ENCODE peak calls at places on chromosomes 2 and 18, in five cellular contexts. One of them, this sample, is unnamed. For H3K27me3, the result is how much of the 10 kb centered on the place peaks cover.

GRCh38 chr2:128623776-128624424 is 305.2 kb upstream of the HS6ST1 start:
- DNase-seq in IMR-90: peak
- DNase-seq in breast epithelium: no peak
- DNase-seq in transverse colon: no peak
- DNase-seq in AG04450: peak
- DNase-seq in this sample: peak

GRCh38 chr2:190569994-190570755 is 35.7 kb upstream of the NEMP2 start:
- DNase-seq in IMR-90: no peak
- DNase-seq in breast epithelium: no peak
- DNase-seq in transverse colon: no peak
- DNase-seq in AG04450: no peak
- DNase-seq in this sample: peak

GRCh38 chr2:65666156-65666725 is 233.8 kb upstream of the SPRED2 start:
- DNase-seq in IMR-90: peak
- DNase-seq in breast epithelium: no peak
- DNase-seq in transverse colon: no peak
- DNase-seq in AG04450: peak
- DNase-seq in this sample: peak

GRCh38 chr2:236177604-236177966 is 9.4 kb upstream of the GBX2 start:
- DNase-seq in IMR-90: peak
- DNase-seq in breast epithelium: no peak
- DNase-seq in transverse colon: peak
- DNase-seq in AG04450: no peak
- DNase-seq in this sample: no peak

GRCh38 chr2:191630313-191630712 is 47.6 kb upstream of the NABP1 start:
- DNase-seq in IMR-90: no peak
- DNase-seq in breast epithelium: no peak
- DNase-seq in transverse colon: no peak
- DNase-seq in AG04450: no peak
- DNase-seq in this sample: no peak

GRCh38 chr2:17303054-17303453 is 215.2 kb downstream of the RAD51AP2 start:
- DNase-seq in IMR-90: peak
- DNase-seq in breast epithelium: no peak
- DNase-seq in transverse colon: no peak
- DNase-seq in AG04450: no peak
- DNase-seq in this sample: peak

GRCh38 chr2:13227543-13227942 is 510.8 kb downstream of the TRIB2 start:
- DNase-seq in IMR-90: no peak
- DNase-seq in breast epithelium: no peak
- DNase-seq in transverse colon: no peak
- DNase-seq in AG04450: no peak
- DNase-seq in this sample: no peak

GRCh38 chr18:78717766-78718150 is 261.9 kb upstream of the SALL3 start:
- DNase-seq in IMR-90: no peak
- DNase-seq in breast epithelium: no peak
- DNase-seq in transverse colon: no peak
- DNase-seq in AG04450: no peak
- DNase-seq in this sample: no peak

GRCh38 chr2:153864022-153864421 is 7.7 kb upstream of the GALNT13 start:
- DNase-seq in IMR-90: no peak
- DNase-seq in breast epithelium: no peak
- DNase-seq in transverse colon: no peak
- DNase-seq in AG04450: no peak
- DNase-seq in this sample: no peak

GRCh38 chr2:226756131-226756530 is 43.5 kb downstream of the IRS1 start:
- DNase-seq in IMR-90: peak
- DNase-seq in breast epithelium: no peak
- DNase-seq in transverse colon: no peak
- DNase-seq in AG04450: peak
- DNase-seq in this sample: peak

GRCh38 chr2:104125096-104125495 is 728.8 kb upstream of the POU3F3 start:
- DNase-seq in IMR-90: no peak
- DNase-seq in breast epithelium: no peak
- DNase-seq in transverse colon: no peak
- DNase-seq in AG04450: no peak
- DNase-seq in this sample: no peak

GRCh38 chr2:160417745-160418397 is 75.7 kb downstream of the RBMS1 start:
- DNase-seq in IMR-90: peak
- DNase-seq in breast epithelium: no peak
- DNase-seq in transverse colon: no peak
- DNase-seq in AG04450: no peak
- DNase-seq in this sample: peak

GRCh38 chr2:70069049-70069448 is 18.2 kb upstream of the PCBP1 start:
- DNase-seq in IMR-90: peak
- DNase-seq in breast epithelium: no peak
- DNase-seq in transverse colon: peak
- DNase-seq in AG04450: no peak
- DNase-seq in this sample: peak

GRCh38 chr2:10071176-10071575 is 9.0 kb downstream of the CYS1 start:
- DNase-seq in IMR-90: no peak
- DNase-seq in breast epithelium: no peak
- DNase-seq in transverse colon: no peak
- DNase-seq in AG04450: no peak
- DNase-seq in this sample: no peak

GRCh38 chr2:101823347-101823791 is 125.9 kb downstream of the MAP4K4 start:
- DNase-seq in IMR-90: peak
- DNase-seq in breast epithelium: peak
- DNase-seq in transverse colon: peak
- DNase-seq in AG04450: peak
- DNase-seq in this sample: peak

GRCh38 chr18:76801567-76802505 is 20.5 kb upstream of the ZNF236 start:
- DNase-seq in IMR-90: peak
- DNase-seq in breast epithelium: no peak
- DNase-seq in transverse colon: peak
- DNase-seq in AG04450: no peak
- DNase-seq in this sample: no peak

GRCh38 chr18:45456076-45457066 is 158.9 kb upstream of the SLC14A2 start:
- DNase-seq in IMR-90: no peak
- DNase-seq in breast epithelium: no peak
- DNase-seq in transverse colon: no peak
- DNase-seq in AG04450: no peak
- DNase-seq in this sample: no peak

GRCh38 chr2:42153944-42154593 is 15.1 kb upstream of the EML4 start:
- DNase-seq in IMR-90: no peak
- DNase-seq in breast epithelium: no peak
- DNase-seq in transverse colon: no peak
- DNase-seq in AG04450: no peak
- DNase-seq in this sample: no peak

GRCh38 chr18:77992057-77992456 is 742.4 kb downstream of the GALR1 start:
- DNase-seq in IMR-90: no peak
- DNase-seq in breast epithelium: no peak
- DNase-seq in transverse colon: no peak
- DNase-seq in AG04450: no peak
- DNase-seq in this sample: no peak

GRCh38 chr18:23077493-23078256 is 57.6 kb upstream of the CABLES1 start:
- DNase-seq in IMR-90: no peak
- DNase-seq in breast epithelium: peak
- DNase-seq in transverse colon: no peak
- DNase-seq in AG04450: no peak
- DNase-seq in this sample: peak

GRCh38 chr2:168096158-168096557 is 151.2 kb downstream of the STK39 start:
- DNase-seq in IMR-90: no peak
- DNase-seq in breast epithelium: no peak
- DNase-seq in transverse colon: no peak
- DNase-seq in AG04450: no peak
- DNase-seq in this sample: peak

GRCh38 chr18:48944634-48945033 is 6.1 kb downstream of the SMAD7 start:
- DNase-seq in IMR-90: peak
- DNase-seq in breast epithelium: no peak
- DNase-seq in transverse colon: no peak
- DNase-seq in AG04450: no peak
- DNase-seq in this sample: peak

GRCh38 chr2:191923652-191923997 is 76.7 kb upstream of the CAVIN2 start:
- DNase-seq in IMR-90: no peak
- DNase-seq in breast epithelium: no peak
- DNase-seq in transverse colon: no peak
- DNase-seq in AG04450: no peak
- DNase-seq in this sample: no peak

GRCh38 chr2:118632921-118633320 is 214.5 kb downstream of the EN1 start:
- DNase-seq in IMR-90: no peak
- DNase-seq in breast epithelium: no peak
- DNase-seq in transverse colon: no peak
- DNase-seq in AG04450: no peak
- DNase-seq in this sample: no peak

DNA sequence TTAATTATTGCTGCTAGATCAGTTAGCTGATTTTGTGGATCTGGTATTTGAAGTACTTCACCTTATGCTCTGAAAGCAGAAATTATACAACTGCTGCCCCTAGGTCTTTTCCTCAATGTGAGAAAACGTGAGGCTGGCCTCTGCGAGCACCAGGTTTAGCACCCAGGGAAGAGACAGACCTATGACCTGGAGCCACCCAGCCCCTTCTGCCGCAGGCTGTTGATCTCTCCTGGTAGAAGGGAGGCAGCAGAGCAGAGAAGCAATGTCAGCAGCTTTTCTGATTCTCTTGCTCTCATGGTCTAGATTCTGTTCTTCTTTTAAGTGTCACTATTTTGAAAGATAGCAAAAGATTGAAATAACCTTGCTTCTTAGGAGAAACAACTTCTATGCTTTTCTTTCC is 19.9 kb downstream of the TRAPPC12 start:
- DNase-seq in IMR-90: no peak
- DNase-seq in breast epithelium: no peak
- DNase-seq in transverse colon: no peak
- DNase-seq in AG04450: no peak
- DNase-seq in this sample: no peak
- H3K4me3 ChIP-seq in IMR-90: no peak
- H3K4me3 ChIP-seq in breast epithelium: no peak
- H3K4me3 ChIP-seq in transverse colon: no peak
- H3K4me3 ChIP-seq in AG04450: no peak
- H3K4me3 ChIP-seq in this sample: no peak

GRCh38 chr2:61906187-61906470 is 655 bp downstream of the COMMD1 start:
- DNase-seq in IMR-90: no peak
- DNase-seq in breast epithelium: no peak
- DNase-seq in transverse colon: no peak
- DNase-seq in AG04450: no peak
- DNase-seq in this sample: no peak

GRCh38 chr2:61905372-61906186 is at the start of gene COMMD1:
- DNase-seq in IMR-90: peak
- DNase-seq in breast epithelium: peak
- DNase-seq in transverse colon: peak
- DNase-seq in AG04450: no peak
- DNase-seq in this sample: peak

GRCh38 chr2:61911510-61911909 is 6.0 kb downstream of the COMMD1 start:
- DNase-seq in IMR-90: peak
- DNase-seq in breast epithelium: no peak
- DNase-seq in transverse colon: no peak
- DNase-seq in AG04450: no peak
- DNase-seq in this sample: peak

DNA sequence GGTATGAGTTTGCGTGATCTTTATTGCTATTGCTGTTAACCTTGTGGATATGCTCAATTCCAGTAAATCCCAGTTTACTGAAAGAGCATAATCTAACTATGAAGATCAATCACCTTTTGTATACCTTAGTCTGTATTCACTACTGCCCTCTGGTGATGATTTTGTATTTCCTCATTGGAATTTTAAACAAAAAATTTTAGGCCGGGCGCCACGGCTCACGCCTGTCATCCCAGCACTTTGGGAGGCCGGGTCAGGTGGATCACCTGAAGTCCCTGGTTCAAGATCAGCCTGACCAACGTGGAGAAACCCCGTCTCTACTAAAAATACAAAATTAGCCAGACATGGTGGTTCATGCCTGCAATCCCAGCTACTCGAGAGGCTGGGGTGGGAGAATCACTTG is 5.1 kb downstream of the COMMD1 start:
- DNase-seq in IMR-90: no peak
- DNase-seq in breast epithelium: no peak
- DNase-seq in transverse colon: no peak
- DNase-seq in AG04450: no peak
- DNase-seq in this sample: peak
- TF ChIP-seq CTCF in IMR-90: peak
- TF ChIP-seq CTCF in breast epithelium: no peak
- TF ChIP-seq CTCF in transverse colon: no peak
- TF ChIP-seq CTCF in AG04450: peak
- TF ChIP-seq CTCF in this sample: no peak

GRCh38 chr18:2853926-2854664 is 7.3 kb downstream of the EMILIN2 start:
- DNase-seq in IMR-90: no peak
- DNase-seq in breast epithelium: no peak
- DNase-seq in transverse colon: no peak
- DNase-seq in AG04450: no peak
- DNase-seq in this sample: no peak

GRCh38 chr18:2853173-2853925 is 6.5 kb downstream of the EMILIN2 start:
- DNase-seq in IMR-90: no peak
- DNase-seq in breast epithelium: no peak
- DNase-seq in transverse colon: no peak
- DNase-seq in AG04450: no peak
- DNase-seq in this sample: no peak

GRCh38 chr18:2850816-2851215 is 4.0 kb downstream of the EMILIN2 start:
- DNase-seq in IMR-90: no peak
- DNase-seq in breast epithelium: no peak
- DNase-seq in transverse colon: no peak
- DNase-seq in AG04450: no peak
- DNase-seq in this sample: peak

GRCh38 chr18:2848879-2849254 is 2.1 kb downstream of the EMILIN2 start:
- DNase-seq in IMR-90: no peak
- DNase-seq in breast epithelium: no peak
- DNase-seq in transverse colon: no peak
- DNase-seq in AG04450: no peak
- DNase-seq in this sample: no peak

DNA sequence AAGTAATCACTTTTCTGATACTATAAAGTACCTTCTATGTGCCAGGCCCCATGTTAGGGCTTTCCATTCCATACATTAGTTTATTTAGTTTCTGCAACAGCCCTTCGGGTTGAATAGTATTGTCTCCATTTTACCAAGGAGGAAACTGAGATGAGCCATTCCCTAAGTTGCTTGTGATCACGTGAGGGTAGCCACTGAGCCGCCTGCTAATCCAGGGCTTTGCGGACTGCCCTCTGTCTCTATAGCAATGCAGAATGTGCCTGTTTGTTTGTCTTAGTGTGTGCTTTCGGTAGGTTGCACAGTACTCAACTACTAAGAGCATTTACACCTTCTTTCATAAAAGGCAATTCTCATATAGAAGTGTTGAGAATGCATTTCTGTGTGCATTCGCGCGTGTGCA is 5.0 kb downstream of the EMILIN2 start:
- DNase-seq in IMR-90: no peak
- DNase-seq in breast epithelium: no peak
- DNase-seq in transverse colon: no peak
- DNase-seq in AG04450: no peak
- DNase-seq in this sample: no peak
- H3K27me3 ChIP-seq in IMR-90: under half
- H3K27me3 ChIP-seq in breast epithelium: under half
- H3K27me3 ChIP-seq in transverse colon: under half
- H3K27me3 ChIP-seq in AG04450: under half
- H3K27me3 ChIP-seq in this sample: under half

GRCh38 chr2:152396051-152396511 is 61.1 kb downstream of the FMNL2 start:
- DNase-seq in IMR-90: peak
- DNase-seq in breast epithelium: no peak
- DNase-seq in transverse colon: no peak
- DNase-seq in AG04450: no peak
- DNase-seq in this sample: no peak
- H3K4me3 ChIP-seq in IMR-90: no peak
- H3K4me3 ChIP-seq in breast epithelium: peak
- H3K4me3 ChIP-seq in transverse colon: peak
- H3K4me3 ChIP-seq in AG04450: no peak
- H3K4me3 ChIP-seq in this sample: no peak